ENCODE peak calls at places on chromosomes 5 and 9, in seven cellular contexts. G is sigmoid colon; R is brain microvascular endothelial cell; L is iPS DF 6.9; V is caudate nucleus; F is effector memory CD4-positive, alpha-beta T cell; D is colonic mucosa. E is an unnamed sample.

GRCh38 chr9:85987236-85987635 is 46.3 kb downstream of the NAA35 start:
- DNase-seq in G (no peak), R (no peak), L (no peak), V (no peak), F (no peak), D (no peak), E (no peak)

GRCh38 chr9:109098221-109098959 is 21.4 kb downstream of the TMEM245 start:
- DNase-seq in G (no peak), R (peak), L (no peak), V (no peak), F (no peak), D (no peak), E (no peak)

GRCh38 chr5:42595597-42595996 is 161.0 kb upstream of the CCDC152 start:
- DNase-seq in G (no peak), R (no peak), L (no peak), V (no peak), F (no peak), D (no peak), E (no peak)

GRCh38 chr5:149147673-149148072 is 6.4 kb downstream of the ABLIM3 start:
- DNase-seq in G (no peak), R (no peak), L (no peak), V (no peak), F (no peak), D (no peak), E (no peak)

GRCh38 chr5:142426129-142426641 is 101.4 kb upstream of the SPRY4 start:
- DNase-seq in G (peak), R (peak), L (no peak), V (peak), F (peak), D (no peak), E (peak)

GRCh38 chr5:39331993-39332392 is 32.3 kb downstream of the C9 start:
- DNase-seq in G (no peak), R (no peak), L (no peak), V (no peak), F (no peak), D (no peak), E (no peak)

GRCh38 chr5:157558089-157558595 is 17.4 kb downstream of the ADAM19 start:
- DNase-seq in G (no peak), R (peak), L (no peak), V (no peak), F (no peak), D (no peak), E (no peak)

GRCh38 chr9:76799481-76799880 is 35.2 kb downstream of the PCA3 start:
- DNase-seq in G (no peak), R (no peak), L (no peak), V (no peak), F (no peak), D (peak), E (no peak)

GRCh38 chr5:82884821-82885471 is 192.2 kb downstream of the TMEM167A start:
- DNase-seq in G (no peak), R (no peak), L (no peak), V (no peak), F (no peak), D (no peak), E (no peak)

GRCh38 chr5:128844354-128844923 is 120.8 kb upstream of the SLC27A6 start:
- DNase-seq in G (no peak), R (no peak), L (no peak), V (no peak), F (no peak), D (no peak), E (no peak)

GRCh38 chr5:6572825-6573380 is 59.9 kb downstream of the NSUN2 start:
- DNase-seq in G (no peak), R (no peak), L (no peak), V (no peak), F (no peak), D (no peak), E (no peak)

GRCh38 chr9:8895498-8896224 is 1096.1 kb upstream of the DMAC1 start:
- DNase-seq in G (no peak), R (peak), L (no peak), V (no peak), F (no peak), D (no peak), E (no peak)

GRCh38 chr5:154391788-154392187 is 54.0 kb upstream of the SAP30L start:
- DNase-seq in G (no peak), R (no peak), L (no peak), V (no peak), F (no peak), D (no peak), E (no peak)

GRCh38 chr9:114372971-114373591 is 14.7 kb downstream of the AKNA start:
- DNase-seq in G (peak), R (no peak), L (no peak), V (no peak), F (peak), D (peak), E (no peak)

GRCh38 chr5:11407553-11408145 is 496.6 kb downstream of the CTNND2 start:
- DNase-seq in G (no peak), R (no peak), L (no peak), V (peak), F (no peak), D (no peak), E (no peak)

GRCh38 chr5:102759700-102760099 is 4.6 kb downstream of the PAM start:
- DNase-seq in G (no peak), R (no peak), L (no peak), V (no peak), F (no peak), D (no peak), E (no peak)

GRCh38 chr5:176438959-176439757 is 9.0 kb upstream of the FAF2 start:
- DNase-seq in G (no peak), R (peak), L (no peak), V (no peak), F (no peak), D (no peak), E (no peak)

GRCh38 chr5:179126506-179126991 is 66.4 kb downstream of the ZNF354C start:
- DNase-seq in G (no peak), R (no peak), L (no peak), V (no peak), F (no peak), D (no peak), E (no peak)

GRCh38 chr9:123031963-123032362 is 1.5 kb upstream of the GPR21 start:
- DNase-seq in G (no peak), R (no peak), L (no peak), V (no peak), F (no peak), D (no peak), E (no peak)

GRCh38 chr9:90053027-90053426 is 448.2 kb downstream of the GADD45G start:
- DNase-seq in G (no peak), R (no peak), L (peak), V (no peak), F (no peak), D (no peak), E (no peak)

GRCh38 chr5:132008961-132009680 is 2.3 kb downstream of the ACSL6 start:
- DNase-seq in G (peak), R (no peak), L (no peak), V (no peak), F (no peak), D (no peak), E (no peak)

GRCh38 chr5:143559586-143559985 is 156.1 kb upstream of the NR3C1 start:
- DNase-seq in G (no peak), R (no peak), L (no peak), V (no peak), F (no peak), D (no peak), E (no peak)

GRCh38 chr5:120901199-120901598 is 437.1 kb downstream of the PRR16 start:
- DNase-seq in G (no peak), R (no peak), L (no peak), V (no peak), F (no peak), D (no peak), E (no peak)

GRCh38 chr9:108521063-108521462 is 334.7 kb downstream of the ACTL7B start:
- DNase-seq in G (no peak), R (peak), L (no peak), V (no peak), F (no peak), D (no peak), E (no peak)

GRCh38 chr9:3828495-3828894 is 302.7 kb upstream of the RFX3 start:
- DNase-seq in G (no peak), R (peak), L (no peak), V (no peak), F (no peak), D (no peak), E (no peak)

GRCh38 chr5:14374100-14374499 is 207.5 kb upstream of the OTULINL start:
- DNase-seq in G (no peak), R (no peak), L (no peak), V (no peak), F (no peak), D (no peak), E (no peak)

GRCh38 chr9:97848582-97849237 is 4.3 kb upstream of the FOXE1 start:
- DNase-seq in G (no peak), R (no peak), L (no peak), V (no peak), F (no peak), D (no peak), E (no peak)

GRCh38 chr5:124234022-124234899 is 512.2 kb downstream of the ZNF608 start:
- DNase-seq in G (no peak), R (no peak), L (no peak), V (no peak), F (no peak), D (no peak), E (no peak)

GRCh38 chr5:54718647-54719046 is 201.1 kb downstream of the SNX18 start:
- DNase-seq in G (no peak), R (peak), L (no peak), V (no peak), F (no peak), D (peak), E (no peak)

GRCh38 chr5:1321576-1321975 is 23.3 kb downstream of the CLPTM1L start:
- DNase-seq in G (peak), R (no peak), L (no peak), V (no peak), F (no peak), D (no peak), E (no peak)

GRCh38 chr9:110578896-110579752 is at the start of gene SVEP1:
- DNase-seq in G (peak), R (peak), L (no peak), V (peak), F (no peak), D (no peak), E (peak)

GRCh38 chr5:81626524-81626923 is 124.4 kb downstream of the SSBP2 start:
- DNase-seq in G (no peak), R (peak), L (no peak), V (no peak), F (no peak), D (no peak), E (no peak)

GRCh38 chr5:81762401-81762800 is 11.5 kb upstream of the SSBP2 start:
- DNase-seq in G (no peak), R (no peak), L (no peak), V (no peak), F (no peak), D (no peak), E (no peak)

GRCh38 chr5:67350185-67350584 is 153.6 kb upstream of the CD180 start:
- DNase-seq in G (no peak), R (no peak), L (no peak), V (no peak), F (no peak), D (no peak), E (no peak)

GRCh38 chr5:82802954-82803353 is 274.2 kb downstream of the TMEM167A start:
- DNase-seq in G (no peak), R (no peak), L (no peak), V (no peak), F (no peak), D (no peak), E (no peak)

GRCh38 chr5:1507961-1508678 is 15.6 kb downstream of the LPCAT1 start:
- DNase-seq in G (peak), R (no peak), L (no peak), V (no peak), F (no peak), D (no peak), E (no peak)

GRCh38 chr5:79109527-79110492 is 1.8 kb upstream of the BHMT start:
- DNase-seq in G (no peak), R (no peak), L (no peak), V (no peak), F (no peak), D (peak), E (no peak)

GRCh38 chr5:138911441-138911840 is 36.3 kb upstream of the LRRTM2 start:
- DNase-seq in G (no peak), R (peak), L (no peak), V (no peak), F (no peak), D (no peak), E (no peak)

GRCh38 chr9:105116047-105116868 is 128.2 kb upstream of the SLC44A1 start:
- DNase-seq in G (no peak), R (no peak), L (no peak), V (no peak), F (no peak), D (no peak), E (no peak)

GRCh38 chr5:160507181-160507811 is 85.6 kb downstream of the PTTG1 start:
- DNase-seq in G (no peak), R (peak), L (no peak), V (no peak), F (no peak), D (no peak), E (no peak)

GRCh38 chr9:79572032-79572890 is 496 bp downstream of the TLE4 start:
- DNase-seq in G (peak), R (peak), L (no peak), V (no peak), F (peak), D (peak), E (no peak)
- H3K27ac ChIP-seq in G (peak), R (peak), L (no peak), V (peak), F (peak), D (peak), E (peak)

GRCh38 chr5:133756036-133756435 is 143.7 kb upstream of the FSTL4 start:
- DNase-seq in G (no peak), R (no peak), L (no peak), V (no peak), F (no peak), D (no peak), E (no peak)

GRCh38 chr5:133754575-133755169 is 142.3 kb upstream of the FSTL4 start:
- DNase-seq in G (no peak), R (peak), L (peak), V (no peak), F (no peak), D (no peak), E (no peak)

GRCh38 chr5:133756756-133757155 is 144.4 kb upstream of the FSTL4 start:
- DNase-seq in G (no peak), R (no peak), L (no peak), V (no peak), F (no peak), D (no peak), E (no peak)

GRCh38 chr5:133758641-133759040 is 146.3 kb upstream of the FSTL4 start:
- DNase-seq in G (no peak), R (no peak), L (no peak), V (no peak), F (no peak), D (no peak), E (no peak)

GRCh38 chr5:133757396-133757795 is 145.1 kb upstream of the FSTL4 start:
- DNase-seq in G (no peak), R (no peak), L (no peak), V (no peak), F (no peak), D (no peak), E (no peak)
- H3K27ac ChIP-seq in G (no peak), R (no peak), L (no peak), V (no peak), F (no peak), D (no peak), E (no peak)

GRCh38 chr5:96778409-96778808 is 29.3 kb downstream of the ERAP1 start:
- DNase-seq in G (peak), R (no peak), L (no peak), V (no peak), F (no peak), D (no peak), E (no peak)

GRCh38 chr5:96783326-96783725 is 24.4 kb downstream of the ERAP1 start:
- DNase-seq in G (no peak), R (no peak), L (no peak), V (no peak), F (no peak), D (no peak), E (no peak)

GRCh38 chr5:96780626-96781025 is 27.1 kb downstream of the ERAP1 start:
- DNase-seq in G (no peak), R (peak), L (no peak), V (no peak), F (no peak), D (no peak), E (no peak)

GRCh38 chr5:96781734-96782064 is 26.0 kb downstream of the ERAP1 start:
- DNase-seq in G (no peak), R (no peak), L (no peak), V (no peak), F (no peak), D (no peak), E (no peak)

DNA sequence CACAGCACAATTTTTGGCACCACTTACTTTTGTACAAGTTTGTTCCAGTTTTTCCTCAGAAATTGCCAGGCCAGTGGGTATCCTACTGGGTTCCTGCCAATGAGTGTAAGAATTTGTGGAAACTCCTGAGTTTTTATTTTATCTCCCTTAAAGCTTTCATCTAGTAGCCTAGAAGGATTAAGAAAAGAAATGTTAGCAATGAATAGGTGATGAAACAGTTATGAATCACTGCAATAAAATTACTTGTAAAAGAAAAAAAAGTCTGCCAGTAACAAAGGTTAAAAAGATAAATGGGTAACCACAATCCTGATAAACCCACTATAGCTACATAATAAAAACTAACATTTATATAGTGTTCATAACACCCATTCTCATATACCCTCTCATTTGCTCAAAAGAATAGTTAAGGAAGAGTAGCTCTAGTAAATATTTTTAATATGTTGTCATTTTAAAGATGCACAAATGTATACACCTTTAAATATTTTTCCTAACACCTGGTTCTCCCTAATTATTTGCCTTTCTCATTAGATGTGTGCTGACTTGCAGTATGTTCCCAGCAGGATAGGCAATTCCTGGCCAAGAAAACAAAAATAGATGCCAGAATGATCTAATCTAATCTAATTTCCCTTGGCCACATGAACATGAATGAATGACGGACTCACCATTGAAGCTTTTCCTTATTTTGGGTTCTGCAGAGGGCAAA is 26.6 kb downstream of the ERAP1 start:
- DNase-seq in G (no peak), R (peak), L (no peak), V (no peak), F (no peak), D (no peak), E (no peak)
- H3K27ac ChIP-seq in G (peak), R (peak), L (no peak), V (no peak), F (no peak), D (no peak), E (no peak)

GRCh38 chr9:70480405-70480980 is 66.0 kb upstream of the KLF9 start:
- DNase-seq in G (peak), R (peak), L (no peak), V (peak), F (no peak), D (peak), E (peak)
- H3K27ac ChIP-seq in G (peak), R (peak), L (no peak), V (peak), F (no peak), D (peak), E (peak)

GRCh38 chr9:72477862-72478564 is 43.4 kb upstream of the TMC1 start:
- DNase-seq in G (no peak), R (peak), L (no peak), V (no peak), F (no peak), D (peak), E (no peak)
- H3K27ac ChIP-seq in G (peak), R (peak), L (no peak), V (no peak), F (no peak), D (peak), E (no peak)

E was measured in substantia nigra.